ENCODE peak calls at places on chromosomes 16 and 17, in nine cellular contexts. V is amygdala; K is RWPE1; H is EL; A is AG04450; X is EH; D is HEK293T; U is naive thymus-derived CD8-positive, alpha-beta T cell; F is T-helper 2 cell. Z is an unnamed sample.

GRCh38 chr16:75106351-75107274 is 10.0 kb downstream of the LDHD start:
- DNase-seq in D (no peak), X (peak), F (no peak), V (no peak), U (no peak), A (no peak), H (no peak), K (no peak), Z (no peak)

GRCh38 chr17:6786618-6787017 is 10.6 kb downstream of the FBXO39 start:
- DNase-seq in K (peak), A (peak), U (no peak), V (no peak), X (peak), H (peak), D (no peak), F (no peak), Z (peak)

GRCh38 chr17:35407531-35407930 is 24.8 kb downstream of the SLFN12 start:
- DNase-seq in V (no peak), X (no peak), A (no peak), U (no peak), D (no peak), K (no peak), H (no peak), F (no peak), Z (no peak)

GRCh38 chr17:58172369-58173071 is 5.7 kb downstream of the OR4D2 start:
- DNase-seq in F (peak), U (peak), X (peak), K (peak), A (no peak), D (peak), V (no peak), H (peak), Z (peak)

GRCh38 chr17:40608061-40608581 is 39.5 kb downstream of the SMARCE1 start:
- DNase-seq in X (no peak), D (no peak), F (no peak), H (no peak), A (no peak), K (no peak), V (no peak), U (peak), Z (no peak)

GRCh38 chr17:42774066-42774750 is 959 bp downstream of the VPS25 start:
- DNase-seq in X (peak), D (no peak), F (no peak), U (no peak), H (peak), A (no peak), K (peak), V (no peak), Z (peak)

GRCh38 chr16:81618661-81619060 is 160.4 kb upstream of the PLCG2 start:
- DNase-seq in U (no peak), V (no peak), H (no peak), D (no peak), X (no peak), K (no peak), A (no peak), F (no peak), Z (no peak)

GRCh38 chr16:1150511-1150982 is 2.4 kb upstream of the CACNA1H start:
- DNase-seq in K (no peak), F (no peak), U (no peak), D (peak), V (no peak), A (no peak), X (peak), H (peak), Z (peak)

GRCh38 chr16:67719778-67720144 is 645 bp upstream of the GFOD2 start:
- DNase-seq in D (peak), A (peak), F (no peak), X (peak), K (peak), H (peak), U (no peak), V (no peak), Z (peak)

GRCh38 chr16:89201467-89202377 is 1.4 kb upstream of the SLC22A31 start:
- DNase-seq in H (peak), D (peak), X (peak), U (peak), F (peak), K (peak), A (no peak), V (no peak), Z (peak)

GRCh38 chr17:41421116-41421515 is 3.3 kb downstream of the KRT37 start:
- DNase-seq in U (no peak), K (peak), F (no peak), V (no peak), A (no peak), D (no peak), X (peak), H (peak), Z (no peak)

GRCh38 chr16:15811778-15812750 is 44.8 kb downstream of the MYH11 start:
- DNase-seq in F (no peak), V (no peak), H (peak), U (no peak), K (peak), X (peak), D (no peak), A (peak), Z (peak)

GRCh38 chr17:15510361-15510760 is 42.9 kb upstream of the CDRT4 start:
- DNase-seq in X (peak), H (peak), F (no peak), D (no peak), K (no peak), U (no peak), V (no peak), A (no peak), Z (peak)

GRCh38 chr17:78040561-78041400 is 82.3 kb downstream of the TNRC6C start:
- DNase-seq in H (peak), V (peak), F (peak), X (peak), U (no peak), D (no peak), A (no peak), K (peak), Z (peak)

GRCh38 chr16:31868701-31869167 is 4.9 kb upstream of the ZNF267 start:
- DNase-seq in A (peak), F (peak), U (peak), K (peak), D (peak), X (peak), H (peak), V (peak), Z (peak)

GRCh38 chr16:86432691-86433090 is 77.6 kb upstream of the FOXF1 start:
- DNase-seq in X (no peak), D (no peak), A (no peak), K (no peak), U (no peak), V (no peak), F (no peak), H (no peak), Z (no peak)

GRCh38 chr17:7756968-7757367 is 39.4 kb downstream of the DNAH2 start:
- DNase-seq in H (no peak), F (no peak), U (no peak), A (no peak), X (no peak), D (no peak), K (no peak), V (no peak), Z (no peak)

GRCh38 chr17:4492762-4493561 is 5.7 kb upstream of the SPNS2 start:
- DNase-seq in U (no peak), H (peak), V (no peak), F (no peak), D (peak), X (peak), A (no peak), K (peak), Z (peak)

GRCh38 chr16:84507011-84507982 is 2.8 kb upstream of the MEAK7 start:
- DNase-seq in D (no peak), K (no peak), X (no peak), H (no peak), F (no peak), V (no peak), U (peak), A (no peak), Z (no peak)

GRCh38 chr17:35577826-35578194 is 561 bp downstream of the PEX12 start:
- DNase-seq in X (peak), F (no peak), V (no peak), A (no peak), D (no peak), H (peak), U (no peak), K (no peak), Z (peak)

GRCh38 chr16:2429037-2429770 is at the start of gene CCNF:
- DNase-seq in D (peak), X (peak), V (peak), F (peak), K (peak), U (peak), A (peak), H (peak), Z (peak)

GRCh38 chr16:60127196-60127595 is 1393.1 kb upstream of the GOT2 start:
- DNase-seq in F (no peak), D (no peak), K (no peak), H (no peak), X (peak), A (no peak), V (no peak), U (no peak), Z (no peak)

GRCh38 chr17:40070895-40071719 is 8.3 kb downstream of the THRA start:
- DNase-seq in D (no peak), K (no peak), H (no peak), F (no peak), U (no peak), V (no peak), A (no peak), X (no peak), Z (no peak)

GRCh38 chr16:4852221-4852872 is 5.1 kb downstream of the UBN1 start:
- DNase-seq in U (no peak), K (peak), F (no peak), H (peak), X (peak), A (no peak), D (no peak), V (no peak), Z (peak)

GRCh38 chr17:42340691-42341127 is 47.5 kb downstream of the STAT3 start:
- DNase-seq in V (no peak), X (peak), D (no peak), F (no peak), K (no peak), H (peak), U (no peak), A (no peak), Z (no peak)

GRCh38 chr16:20944861-20945390 is 44.4 kb downstream of the LYRM1 start:
- DNase-seq in F (peak), V (no peak), U (no peak), A (no peak), X (peak), K (no peak), H (peak), D (no peak), Z (peak)

GRCh38 chr16:24858219-24859041 is 12.7 kb downstream of the SLC5A11 start:
- DNase-seq in D (peak), V (no peak), X (peak), H (peak), U (no peak), A (no peak), K (peak), F (peak), Z (peak)

GRCh38 chr17:41589301-41589700 is 2.6 kb upstream of the KRT14 start:
- DNase-seq in H (no peak), A (no peak), F (no peak), U (no peak), K (no peak), D (no peak), V (no peak), X (no peak), Z (no peak)

GRCh38 chr17:27952366-27952765 is 59.2 kb upstream of the LYRM9 start:
- DNase-seq in A (no peak), X (no peak), F (no peak), V (no peak), U (no peak), H (no peak), K (no peak), D (no peak), Z (no peak)

GRCh38 chr16:88769617-88770458 is 15.2 kb downstream of the PIEZO1 start:
- DNase-seq in H (no peak), X (no peak), U (no peak), K (no peak), F (no peak), D (peak), V (no peak), A (no peak), Z (peak)

GRCh38 chr16:21628772-21629171 is 23.6 kb downstream of the IGSF6 start:
- DNase-seq in X (peak), D (no peak), V (no peak), K (no peak), F (no peak), H (peak), A (no peak), U (no peak), Z (no peak)

GRCh38 chr17:27521281-27522027 is 65.2 kb downstream of the KSR1 start:
- DNase-seq in F (no peak), U (no peak), H (no peak), X (no peak), K (no peak), A (no peak), V (no peak), D (no peak), Z (no peak)